ENCODE peak calls at places on chromosomes 4 and X, in four cellular contexts. J is breast epithelium, L is GM23248, F is IMR-90. C is an unnamed sample.

GRCh38 chr4:37243722-37244582 is 591 bp upstream of the NWD2 start:
- DNase-seq in J (no peak), L (no peak), F (no peak), C (no peak)

GRCh38 chrX:13487731-13488505 is 81.5 kb upstream of the EGFL6 start:
- DNase-seq in J (no peak), L (peak; percentile 73), F (peak; percentile 88), C (no peak)

GRCh38 chr4:89906316-89906715 is 11.7 kb downstream of the MMRN1 start:
- DNase-seq in F (no peak), L (no peak), J (no peak), C (no peak)

GRCh38 chr4:10582059-10582686 is 102.4 kb downstream of the CLNK start:
- DNase-seq in F (peak; percentile 69), J (no peak), L (peak; percentile 74), C (no peak)

GRCh38 chrX:103608305-103608963 is 671 bp downstream of the TCEAL3 start:
- DNase-seq in J (no peak), F (no peak), L (peak; percentile 34), C (no peak)

GRCh38 chr4:2755821-2756690 is at the start of gene TNIP2:
- DNase-seq in L (peak; percentile 93), F (peak; percentile 73), J (peak; percentile 88), C (peak; percentile 77)

GRCh38 chr4:110869114-110869513 is 246.2 kb upstream of the PITX2 start:
- DNase-seq in L (peak; percentile 91), F (peak; percentile 79), J (no peak), C (no peak)

GRCh38 chrX:27660878-27661277 is 70.7 kb downstream of the DCAF8L2 start:
- DNase-seq in L (no peak), J (no peak), F (no peak), C (no peak)

GRCh38 chr4:153513596-153513995 is 47.4 kb downstream of the TMEM131L start:
- DNase-seq in J (no peak), L (peak; percentile 76), F (peak; percentile 74), C (no peak)

GRCh38 chrX:104359124-104359523 is 104.4 kb upstream of the ESX1 start:
- DNase-seq in F (no peak), L (no peak), J (no peak), C (no peak)

GRCh38 chrX:51571821-51572220 is 46.9 kb downstream of the CENPVL3 start:
- DNase-seq in F (no peak), L (no peak), J (no peak), C (no peak)

GRCh38 chr4:11633435-11633834 is 204.7 kb upstream of the HS3ST1 start:
- DNase-seq in F (no peak), L (no peak), J (no peak), C (no peak)

GRCh38 chrX:31706456-31706855 is 634.6 kb upstream of the FTHL17 start:
- DNase-seq in F (no peak), L (no peak), J (no peak), C (no peak)

GRCh38 chrX:19624754-19625153 is 109.4 kb upstream of the MAP3K15 start:
- DNase-seq in F (peak; percentile 15), L (peak; percentile 39), J (no peak), C (no peak)

GRCh38 chr4:139876328-139876941 is 210.8 kb downstream of the MGST2 start:
- DNase-seq in L (no peak), F (no peak), J (no peak), C (no peak)

GRCh38 chr4:187504974-187505797 is 490.4 kb upstream of the ZFP42 start:
- DNase-seq in F (no peak), J (no peak), L (no peak), C (no peak)

GRCh38 chrX:114626323-114626722 is 42.4 kb downstream of the HTR2C start:
- DNase-seq in J (no peak), F (peak; percentile 3), L (peak; percentile 32), C (no peak)

GRCh38 chr4:99894998-99895397 is 771 bp upstream of the LAMTOR3 start:
- DNase-seq in J (no peak), F (no peak), L (no peak), C (no peak)

GRCh38 chr4:113811329-113811728 is 49.8 kb upstream of the CAMK2D start:
- DNase-seq in F (no peak), L (peak; percentile 50), J (no peak), C (no peak)

GRCh38 chr4:173074501-173074946 is 94.1 kb upstream of the GALNT7 start:
- DNase-seq in L (peak; percentile 51), F (peak; percentile 80), J (no peak), C (peak; percentile 35)

GRCh38 chrX:108034725-108035124 is 10.1 kb upstream of the VSIG1 start:
- DNase-seq in L (no peak), F (no peak), J (no peak), C (no peak)

GRCh38 chr4:108560624-108561023 is 59.8 kb upstream of the RPL34 start:
- DNase-seq in L (no peak), F (no peak), J (no peak), C (no peak)

GRCh38 chr4:84966382-84967291 is at the start of gene WDFY3:
- DNase-seq in F (peak; percentile 89), J (peak; percentile 82), L (peak; percentile 96), C (peak; percentile 85)

GRCh38 chr4:140099993-140100392 is 54.0 kb downstream of the MAML3 start:
- DNase-seq in J (no peak), F (peak; percentile 28), L (no peak), C (peak; percentile 25)

GRCh38 chr4:118417325-118417724 is 64.5 kb upstream of the PRSS12 start:
- DNase-seq in J (no peak), L (peak; percentile 70), F (peak; percentile 85), C (no peak)

GRCh38 chrX:69218407-69218806 is 53.2 kb upstream of the PJA1 start:
- DNase-seq in F (no peak), J (no peak), L (no peak), C (no peak)

GRCh38 chr4:26911254-26911653 is 50.6 kb downstream of the STIM2 start:
- DNase-seq in L (no peak), F (no peak), J (no peak), C (no peak)

GRCh38 chrX:132413459-132413858 is 75.4 kb downstream of the MBNL3 start:
- DNase-seq in F (no peak), J (no peak), L (no peak), C (no peak)

GRCh38 chr4:72468904-72469502 is 100.0 kb downstream of the ADAMTS3 start:
- DNase-seq in L (peak; percentile 54), J (no peak), F (peak; percentile 20), C (no peak)

GRCh38 chr4:170750519-170750918 is 660.8 kb upstream of the AADAT start:
- DNase-seq in F (no peak), J (no peak), L (no peak), C (no peak)

GRCh38 chr4:81211956-81212355 is 3.1 kb downstream of the PRKG2 start:
- DNase-seq in F (no peak), J (no peak), L (peak; percentile 30), C (no peak)

GRCh38 chr4:184746532-184746870 is 12.6 kb upstream of the CENPU start:
- DNase-seq in F (peak; percentile 82), L (peak; percentile 74), J (no peak), C (peak; percentile 72)

GRCh38 chr4:36130641-36131040 is 113.7 kb downstream of the ARAP2 start:
- DNase-seq in F (no peak), L (no peak), J (no peak), C (no peak)

GRCh38 chr4:64250061-64250460 is 159.2 kb downstream of the TECRL start:
- DNase-seq in F (no peak), L (no peak), J (no peak), C (no peak)

GRCh38 chr4:76811604-76812412 is 86.1 kb downstream of the SOWAHB start:
- DNase-seq in J (no peak), F (peak; percentile 69), L (peak; percentile 45), C (no peak)

DNA sequence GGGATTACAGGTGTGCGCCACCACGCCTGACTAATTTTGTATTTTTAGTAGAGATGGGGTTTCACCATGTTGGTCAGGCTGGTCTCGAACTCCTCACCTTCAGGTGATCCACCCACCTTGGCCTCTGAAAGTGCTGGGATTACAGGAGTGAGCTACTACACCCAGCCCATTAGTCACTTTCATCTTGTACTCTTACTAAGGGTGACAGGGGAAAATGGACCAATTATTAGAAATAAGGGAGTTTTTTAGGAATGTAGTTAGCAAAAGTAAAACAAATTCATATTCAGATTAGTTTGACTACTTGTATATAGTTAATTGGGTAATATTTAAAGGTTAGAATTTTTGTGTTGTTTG is 26.1 kb downstream of the SMARCA5 start:
- DNase-seq in J (no peak), F (no peak), L (no peak), C (no peak)
- H3K36me3 ChIP-seq in J (peaks cover 8% of the 10 kb centered on the region), F (peaks cover 39% of the 10 kb centered on the region), L (peaks cover 83% of the 10 kb centered on the region), C (peaks cover 92% of the 10 kb centered on the region)

GRCh38 chr4:68499021-68499420 is 51.8 kb downstream of the TMPRSS11E start:
- DNase-seq in L (no peak), F (no peak), J (no peak), C (no peak)
- H3K36me3 ChIP-seq in L (no peaks in the 10 kb centered on the region), F (no peaks in the 10 kb centered on the region), J (no peaks in the 10 kb centered on the region), C (no peaks in the 10 kb centered on the region)

GRCh38 chr4:168886361-168886760 is 123.7 kb downstream of the CBR4 start:
- DNase-seq in L (peak; percentile 72), J (no peak), F (peak; percentile 81), C (no peak)

GRCh38 chr4:168883513-168883912 is 126.5 kb downstream of the CBR4 start:
- DNase-seq in F (peak; percentile 81), J (no peak), L (peak; percentile 48), C (no peak)

GRCh38 chr4:168887809-168888208 is 122.2 kb downstream of the CBR4 start:
- DNase-seq in L (no peak), F (no peak), J (no peak), C (no peak)

GRCh38 chr4:168884251-168885124 is 125.6 kb downstream of the CBR4 start:
- DNase-seq in J (no peak), F (no peak), L (no peak), C (no peak)

DNA sequence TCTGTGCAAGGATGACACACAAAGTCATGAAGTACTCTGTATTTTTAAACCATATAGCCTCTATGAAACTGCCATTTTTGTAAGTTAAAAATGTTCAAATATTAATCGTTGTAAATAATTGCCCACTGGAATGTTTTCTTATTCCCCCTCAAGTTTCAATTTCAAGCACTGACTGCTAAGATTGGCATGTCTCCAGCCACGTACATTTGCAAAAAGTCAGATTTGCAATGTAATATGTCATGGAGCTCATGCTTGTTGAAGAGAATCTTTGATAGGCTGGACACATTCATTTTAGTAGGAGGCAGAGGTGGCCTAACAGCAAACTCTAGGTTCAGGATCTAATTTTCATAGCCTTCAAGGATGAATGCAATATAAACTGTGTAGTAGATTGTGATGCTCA is 124.6 kb downstream of the CBR4 start:
- DNase-seq in L (no peak), F (no peak), J (no peak), C (no peak)
- H3K36me3 ChIP-seq in L (peaks cover 10% of the 10 kb centered on the region), F (peaks cover 34% of the 10 kb centered on the region), J (no peaks in the 10 kb centered on the region), C (no peaks in the 10 kb centered on the region)

GRCh38 chr4:1332686-1333085 is 14.3 kb upstream of the UVSSA start:
- DNase-seq in L (no peak), F (no peak), J (no peak), C (no peak)
- H3K36me3 ChIP-seq in L (peaks cover 21% of the 10 kb centered on the region), F (peaks cover 68% of the 10 kb centered on the region), J (no peaks in the 10 kb centered on the region), C (peaks cover 30% of the 10 kb centered on the region)

DNA sequence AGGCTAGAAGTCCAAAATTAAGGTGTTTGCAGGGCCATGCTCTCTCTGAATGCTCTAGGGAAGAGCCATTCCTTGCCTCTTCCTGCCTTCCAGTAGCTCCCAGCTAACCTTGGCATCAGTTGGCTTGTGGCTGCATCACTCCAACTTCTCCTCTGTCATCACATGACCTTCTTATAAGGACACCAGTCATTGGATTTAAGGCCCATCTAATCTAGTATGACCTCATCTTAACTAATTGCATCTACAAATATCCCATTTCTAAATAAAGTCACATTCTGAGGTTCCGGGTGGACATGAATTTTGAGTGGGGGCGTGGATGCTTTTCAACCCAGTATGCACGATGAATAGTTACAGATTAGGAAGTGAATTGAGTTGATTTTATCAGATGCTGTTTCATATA is 89.7 kb downstream of the DOCK11 start:
- DNase-seq in L (no peak), F (no peak), J (no peak), C (no peak)
- H3K36me3 ChIP-seq in L (peaks cover 3% of the 10 kb centered on the region), F (peaks cover 5% of the 10 kb centered on the region), J (no peaks in the 10 kb centered on the region), C (no peaks in the 10 kb centered on the region)